ENCODE peak calls at places on chromosomes 16 and 17, in seven cellular contexts. P is HCT116, K is H1, G is GM12878, Z is HepG2, B is K562, Y is SK-N-SH. T is an unnamed sample. For H3K4me1, the result is how much of the 10 kb centered on the place peaks cover.

GRCh38 chr17:82449136-82449882 is 1.2 kb downstream of the CYBC1 start:
- DNase-seq in Y (peak), K (no peak), G (peak), P (no peak), B (no peak), Z (no peak), T (no peak)

GRCh38 chr16:87000007-87000406 is 317.2 kb downstream of the C16orf95 start:
- DNase-seq in Z (peak), B (no peak), K (no peak), G (no peak), Y (no peak), P (no peak), T (no peak)

GRCh38 chr16:87002717-87003413 is 314.3 kb downstream of the C16orf95 start:
- DNase-seq in G (no peak), B (no peak), K (no peak), P (no peak), Z (no peak), Y (no peak), T (no peak)

GRCh38 chr17:58402679-58403078 is 14.7 kb downstream of the RNF43 start:
- DNase-seq in K (no peak), B (no peak), P (peak), Z (no peak), Y (no peak), G (no peak), T (no peak)

GRCh38 chr16:69190598-69190997 is 3.6 kb downstream of the SNTB2 start:
- DNase-seq in K (no peak), Y (no peak), P (no peak), B (no peak), G (no peak), Z (no peak), T (no peak)

GRCh38 chr16:17345043-17345442 is 125.7 kb downstream of the XYLT1 start:
- DNase-seq in Z (no peak), Y (no peak), K (no peak), P (no peak), B (no peak), G (no peak), T (no peak)

GRCh38 chr16:19589771-19590302 is 34.3 kb downstream of the VPS35L start:
- DNase-seq in G (no peak), B (no peak), P (no peak), K (no peak), Y (no peak), Z (peak), T (peak)

GRCh38 chr16:47304563-47304962 is 156.3 kb downstream of the ITFG1 start:
- DNase-seq in B (no peak), Y (no peak), G (no peak), Z (no peak), P (no peak), K (no peak), T (no peak)

GRCh38 chr16:56525154-56525720 is 5.4 kb upstream of the BBS2 start:
- DNase-seq in G (no peak), K (no peak), Y (peak), Z (no peak), P (no peak), B (no peak), T (no peak)

GRCh38 chr17:51612692-51613091 is 352.3 kb downstream of the UTP18 start:
- DNase-seq in G (no peak), P (no peak), B (no peak), Y (peak), K (no peak), Z (no peak), T (no peak)

GRCh38 chr17:73371846-73372245 is 60.0 kb upstream of the CDC42EP4 start:
- DNase-seq in P (no peak), Y (no peak), B (no peak), G (no peak), Z (no peak), K (no peak), T (no peak)

GRCh38 chr16:81493755-81494433 is 49.3 kb downstream of the CMIP start:
- DNase-seq in K (peak), B (peak), P (peak), Y (no peak), G (no peak), Z (peak), T (peak)

GRCh38 chr16:74521691-74522090 is 85.2 kb downstream of the GLG1 start:
- DNase-seq in Z (no peak), K (no peak), B (no peak), G (no peak), Y (peak), P (no peak), T (no peak)

GRCh38 chr17:74101527-74101926 is 102.0 kb upstream of the RPL38 start:
- DNase-seq in G (no peak), Y (no peak), K (no peak), B (no peak), Z (no peak), P (no peak), T (no peak)

GRCh38 chr17:66747561-66748275 is 87.2 kb upstream of the CACNG5 start:
- DNase-seq in B (no peak), K (no peak), Z (no peak), P (no peak), G (no peak), Y (no peak), T (no peak)

GRCh38 chr17:82112866-82113390 is 14.9 kb upstream of the FASN start:
- DNase-seq in Y (no peak), B (no peak), P (no peak), K (no peak), Z (no peak), G (no peak), T (no peak)

DNA sequence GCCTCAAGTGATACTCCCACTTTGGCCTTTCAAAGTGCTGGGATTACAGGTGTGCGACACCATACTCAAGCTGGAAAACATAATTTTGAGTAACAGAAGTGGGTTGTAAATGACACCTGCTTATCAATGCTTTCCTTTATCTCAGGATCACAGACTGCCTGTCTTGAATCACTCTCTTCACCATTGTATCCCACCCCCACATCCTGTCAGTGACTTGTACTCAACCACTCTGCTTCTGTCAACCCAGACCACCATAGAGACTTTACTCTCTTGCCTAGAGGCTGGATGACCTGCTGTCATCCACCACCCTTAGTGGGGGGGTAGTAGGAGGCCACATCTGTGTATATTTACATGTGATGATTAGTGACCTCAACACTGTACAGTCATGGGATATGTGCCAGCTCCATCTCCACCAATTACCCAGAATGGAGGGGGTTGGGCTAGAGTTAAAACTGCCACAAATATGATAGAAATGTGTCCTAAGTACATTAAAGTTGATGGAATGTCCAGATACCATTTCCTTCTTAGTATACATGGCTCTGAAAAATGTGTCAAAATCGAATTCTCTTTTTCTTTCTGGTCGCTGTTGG is 338.7 kb downstream of the GRIN2A start:
- DNase-seq in K (no peak), B (no peak), G (no peak), P (no peak), Y (no peak), Z (no peak), T (no peak)
- H3K9ac ChIP-seq in K (no peak), B (no peak), G (no peak), P (no peak), Y (no peak), Z (no peak), T (no peak)

DNA sequence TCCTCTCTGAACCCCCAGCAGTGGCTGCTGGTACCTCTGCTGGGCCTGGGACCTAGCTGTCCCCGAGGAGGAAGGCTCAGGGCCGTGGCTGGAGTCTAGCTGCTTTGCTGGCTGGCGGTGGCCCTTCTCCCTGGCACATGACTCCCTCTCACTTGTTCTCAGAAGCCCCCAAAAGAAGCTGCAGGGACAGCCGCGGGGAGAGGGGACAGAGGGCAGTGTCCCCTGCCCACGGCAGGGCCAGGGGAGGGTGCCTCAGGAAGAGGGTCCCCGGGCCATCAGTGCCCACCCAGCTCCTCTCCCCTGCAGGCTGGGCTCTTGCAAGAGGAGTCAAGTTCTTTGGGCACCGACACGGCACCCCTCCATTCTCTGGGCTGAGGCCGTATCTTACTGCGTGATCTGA is 46.6 kb downstream of the VAC14 start:
- DNase-seq in K (no peak), B (no peak), Z (no peak), G (no peak), Y (no peak), P (no peak), T (no peak)
- H3K4me1 ChIP-seq in K (under half), B (under half), Z (under half), G (under half), Y (under half), P (under half), T (under half)

DNA sequence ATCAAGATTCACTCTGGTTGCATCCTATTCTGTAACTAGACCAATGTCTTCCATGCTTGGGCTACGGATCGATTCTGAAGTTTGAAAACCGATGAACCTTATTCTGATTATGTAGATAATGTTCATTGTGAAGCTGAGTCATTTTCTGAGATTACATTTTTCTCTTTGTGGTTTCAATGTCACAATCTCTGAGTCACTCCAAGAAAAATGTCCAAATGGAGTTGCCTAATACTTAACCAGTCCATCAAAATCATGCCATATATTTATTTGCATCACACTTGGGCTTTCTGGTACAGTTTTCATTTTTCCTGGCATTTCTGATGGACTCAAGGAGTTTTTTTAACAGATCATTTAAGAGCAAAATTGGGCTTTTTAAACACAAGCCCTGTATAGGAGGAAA is 17.4 kb downstream of the CACNG3 start:
- DNase-seq in K (no peak), P (no peak), G (no peak), Y (no peak), B (no peak), Z (no peak), T (no peak)
- TF ChIP-seq MAX in K (no peak), P (no peak), G (no peak), Y (no peak), B (no peak), Z (no peak), T (no peak)

GRCh38 chr17:9020824-9021157 is 519 bp upstream of the NTN1 start:
- DNase-seq in K (no peak), B (no peak), G (no peak), Z (no peak), P (no peak), Y (no peak), T (no peak)

GRCh38 chr17:9021985-9022552 is 759 bp downstream of the NTN1 start:
- DNase-seq in B (no peak), Z (no peak), K (no peak), P (no peak), Y (peak), G (no peak), T (no peak)

GRCh38 chr17:9022553-9023388 is 1.5 kb downstream of the NTN1 start:
- DNase-seq in P (no peak), K (no peak), G (no peak), Z (no peak), Y (peak), B (no peak), T (peak)

GRCh38 chr17:9020096-9020823 is 1.1 kb upstream of the NTN1 start:
- DNase-seq in G (no peak), Z (no peak), P (no peak), Y (no peak), K (no peak), B (no peak), T (no peak)

GRCh38 chr17:9021158-9021984 is at the start of gene NTN1:
- DNase-seq in P (no peak), G (no peak), B (peak), K (no peak), Z (no peak), Y (peak), T (no peak)
- H3K9ac ChIP-seq in P (peak), G (peak), B (no peak), K (no peak), Z (no peak), Y (no peak), T (no peak)

DNA sequence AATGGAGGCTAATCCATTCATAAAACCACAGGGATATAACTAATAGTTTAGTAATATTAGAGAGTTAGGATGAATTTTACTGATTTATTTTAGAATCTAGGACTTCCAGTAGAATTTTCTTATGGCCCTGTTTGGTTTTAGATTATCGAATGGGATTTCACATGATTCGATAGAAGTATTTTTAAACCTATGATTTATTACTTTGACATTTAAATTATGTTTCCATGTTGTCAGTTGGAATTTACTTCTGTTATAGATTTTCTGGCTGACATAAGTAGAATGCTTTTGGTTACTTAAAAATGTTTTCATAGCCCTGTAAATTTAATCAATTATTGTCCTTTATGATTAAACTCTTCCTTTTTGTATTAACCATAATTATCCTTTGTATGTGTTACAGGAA is 158.8 kb downstream of the CHD9 start:
- DNase-seq in Z (no peak), Y (no peak), B (no peak), K (no peak), P (no peak), G (no peak), T (no peak)
- H3K4me1 ChIP-seq in Z (under half), Y (under half), B (under half), K (under half), P (under half), G (under half), T (under half)